ENCODE peak calls at places on chromosomes 3 and 15, in seven cellular contexts. S is NCI-H524, G is type B pancreatic cell, U is RPMI8226, L is fibroblast of mammary gland, P is hippocampal formation, V is NCI-H1436. I is an unnamed sample.

GRCh38 chr3:59514865-59515482 is 465.1 kb upstream of the CFAP20DC start:
- DNase-seq in S (no peak), U (no peak), V (no peak), P (no peak), L (no peak), G (no peak), I (no peak)

GRCh38 chr3:5007873-5008272 is 28.6 kb downstream of the BHLHE40 start:
- DNase-seq in V (no peak), U (no peak), P (no peak), G (no peak), S (no peak), L (no peak), I (no peak)

GRCh38 chr3:160756907-160757623 is 1.0 kb downstream of the PPM1L start:
- DNase-seq in P (no peak), G (peak), V (no peak), L (no peak), S (no peak), U (no peak), I (peak)

GRCh38 chr3:158261371-158261991 is 151.6 kb downstream of the RSRC1 start:
- DNase-seq in P (no peak), G (no peak), U (no peak), S (peak), V (no peak), L (peak), I (peak)

GRCh38 chr3:45180051-45180450 is 33.9 kb upstream of the CDCP1 start:
- DNase-seq in P (no peak), G (no peak), L (peak), V (no peak), S (no peak), U (no peak), I (no peak)

GRCh38 chr3:101695779-101696372 is 9.4 kb upstream of the RPL24 start:
- DNase-seq in U (peak), P (no peak), L (peak), G (no peak), V (no peak), S (no peak), I (no peak)

GRCh38 chr3:128546646-128547045 is 53.6 kb upstream of the GATA2 start:
- DNase-seq in V (no peak), L (no peak), S (no peak), U (no peak), P (no peak), G (peak), I (no peak)

GRCh38 chr3:13276438-13277129 is 143.5 kb downstream of the NUP210 start:
- DNase-seq in V (no peak), P (peak), S (no peak), L (no peak), U (no peak), G (no peak), I (peak)

GRCh38 chr3:108546692-108547091 is 36.3 kb upstream of the MYH15 start:
- DNase-seq in L (no peak), P (no peak), S (no peak), G (no peak), U (no peak), V (no peak), I (no peak)

GRCh38 chr3:134373942-134374790 is at the start of gene AMOTL2:
- DNase-seq in U (peak), L (peak), G (peak), S (peak), P (peak), V (peak), I (peak)

GRCh38 chr3:45060165-45060897 is 34.2 kb downstream of the CLEC3B start:
- DNase-seq in L (no peak), V (no peak), S (no peak), U (no peak), G (no peak), P (no peak), I (no peak)

GRCh38 chr3:127399154-127399553 is 111.3 kb upstream of the PRR20G start:
- DNase-seq in V (no peak), S (no peak), G (no peak), U (no peak), L (no peak), P (no peak), I (no peak)

GRCh38 chr3:13009132-13009945 is 63.9 kb downstream of the IQSEC1 start:
- DNase-seq in G (no peak), L (no peak), V (no peak), P (no peak), U (peak), S (no peak), I (no peak)

GRCh38 chr3:126156468-126156867 is 23.9 kb downstream of the ALDH1L1 start:
- DNase-seq in V (no peak), P (no peak), U (no peak), L (peak), S (no peak), G (no peak), I (peak)

GRCh38 chr3:108486272-108486787 is 24.1 kb downstream of the MYH15 start:
- DNase-seq in P (peak), S (no peak), G (no peak), U (no peak), V (no peak), L (no peak), I (peak)

GRCh38 chr3:170757038-170757437 is 113.0 kb downstream of the RPL22L1 start:
- DNase-seq in P (no peak), G (no peak), L (no peak), U (no peak), V (no peak), S (no peak), I (no peak)

GRCh38 chr3:45567730-45568172 is 26.8 kb upstream of the LIMD1 start:
- DNase-seq in V (no peak), L (no peak), G (no peak), U (peak), S (no peak), P (no peak), I (no peak)

GRCh38 chr3:14037211-14037610 is 87.5 kb downstream of the CHCHD4 start:
- DNase-seq in L (no peak), S (no peak), U (no peak), V (no peak), P (no peak), G (no peak), I (no peak)

GRCh38 chr15:77634266-77634962 is 1.7 kb upstream of the LINGO1 start:
- DNase-seq in P (no peak), S (peak), V (peak), G (peak), U (peak), L (peak), I (peak)

GRCh38 chr15:90930861-90931629 is 1.3 kb downstream of the HDDC3 start:
- DNase-seq in P (no peak), V (peak), G (no peak), S (peak), U (no peak), L (peak), I (peak)

I was measured in NCI-H2171 treated with DMSO at 0.1 percent for 48 hours.